ENCODE peak calls at places on chromosomes 4 and X, in ten cellular contexts. One of them, this sample, is unnamed.

GRCh38 chr4:170011921-170012628 is 14.1 kb downstream of the MFAP3L start:
- DNase-seq in CD8-positive, alpha-beta memory T cell: no peak
- DNase-seq in HCT116: no peak
- DNase-seq in left ventricle myocardium inferior: no peak
- DNase-seq in astrocyte: no peak
- DNase-seq in CD8-positive, alpha-beta T cell: no peak
- DNase-seq in pancreas: no peak
- DNase-seq in A549: no peak
- DNase-seq in tibial nerve: no peak
- DNase-seq in lung: no peak
- DNase-seq in this sample: no peak

GRCh38 chr4:108965031-108965430 is 202.2 kb upstream of the ETNPPL start:
- DNase-seq in CD8-positive, alpha-beta memory T cell: no peak
- DNase-seq in HCT116: no peak
- DNase-seq in left ventricle myocardium inferior: no peak
- DNase-seq in astrocyte: peak; percentile 14
- DNase-seq in CD8-positive, alpha-beta T cell: no peak
- DNase-seq in pancreas: no peak
- DNase-seq in A549: no peak
- DNase-seq in tibial nerve: no peak
- DNase-seq in lung: no peak
- DNase-seq in this sample: no peak

GRCh38 chrX:49276671-49277519 is 7.3 kb downstream of the PPP1R3F start:
- DNase-seq in CD8-positive, alpha-beta memory T cell: no peak
- DNase-seq in HCT116: no peak
- DNase-seq in left ventricle myocardium inferior: no peak
- DNase-seq in astrocyte: no peak
- DNase-seq in CD8-positive, alpha-beta T cell: no peak
- DNase-seq in pancreas: peak; percentile 49
- DNase-seq in A549: no peak
- DNase-seq in tibial nerve: no peak
- DNase-seq in lung: no peak
- DNase-seq in this sample: no peak

GRCh38 chr4:58953575-58953974 is 1843.4 kb upstream of the IGFBP7 start:
- DNase-seq in CD8-positive, alpha-beta memory T cell: no peak
- DNase-seq in HCT116: no peak
- DNase-seq in left ventricle myocardium inferior: no peak
- DNase-seq in astrocyte: no peak
- DNase-seq in CD8-positive, alpha-beta T cell: no peak
- DNase-seq in pancreas: no peak
- DNase-seq in A549: no peak
- DNase-seq in tibial nerve: no peak
- DNase-seq in lung: no peak
- DNase-seq in this sample: no peak

GRCh38 chr4:7756561-7757355 is 182.9 kb downstream of the AFAP1 start:
- DNase-seq in CD8-positive, alpha-beta memory T cell: no peak
- DNase-seq in HCT116: no peak
- DNase-seq in left ventricle myocardium inferior: no peak
- DNase-seq in astrocyte: no peak
- DNase-seq in CD8-positive, alpha-beta T cell: no peak
- DNase-seq in pancreas: no peak
- DNase-seq in A549: no peak
- DNase-seq in tibial nerve: no peak
- DNase-seq in lung: no peak
- DNase-seq in this sample: no peak

GRCh38 chrX:111100191-111100590 is 4.2 kb downstream of the PAK3 start:
- DNase-seq in CD8-positive, alpha-beta memory T cell: peak; percentile 24
- DNase-seq in HCT116: peak; percentile 10
- DNase-seq in left ventricle myocardium inferior: no peak
- DNase-seq in astrocyte: no peak
- DNase-seq in CD8-positive, alpha-beta T cell: no peak
- DNase-seq in pancreas: peak; percentile 42
- DNase-seq in A549: peak; percentile 43
- DNase-seq in tibial nerve: no peak
- DNase-seq in lung: no peak
- DNase-seq in this sample: no peak

GRCh38 chrX:43958529-43958928 is 14.7 kb downstream of the NDP start:
- DNase-seq in CD8-positive, alpha-beta memory T cell: peak; percentile 43
- DNase-seq in HCT116: peak; percentile 81
- DNase-seq in left ventricle myocardium inferior: no peak
- DNase-seq in astrocyte: peak; percentile 74
- DNase-seq in CD8-positive, alpha-beta T cell: no peak
- DNase-seq in pancreas: peak; percentile 41
- DNase-seq in A549: peak; percentile 85
- DNase-seq in tibial nerve: no peak
- DNase-seq in lung: no peak
- DNase-seq in this sample: no peak

GRCh38 chr4:93466440-93466839 is 362.1 kb upstream of the ATOH1 start:
- DNase-seq in CD8-positive, alpha-beta memory T cell: no peak
- DNase-seq in HCT116: no peak
- DNase-seq in left ventricle myocardium inferior: no peak
- DNase-seq in astrocyte: no peak
- DNase-seq in CD8-positive, alpha-beta T cell: no peak
- DNase-seq in pancreas: no peak
- DNase-seq in A549: no peak
- DNase-seq in tibial nerve: no peak
- DNase-seq in lung: no peak
- DNase-seq in this sample: no peak

GRCh38 chrX:119015407-119016242 is 41.2 kb downstream of the LONRF3 start:
- DNase-seq in CD8-positive, alpha-beta memory T cell: no peak
- DNase-seq in HCT116: peak; percentile 35
- DNase-seq in left ventricle myocardium inferior: peak; percentile 49
- DNase-seq in astrocyte: peak; percentile 77
- DNase-seq in CD8-positive, alpha-beta T cell: no peak
- DNase-seq in pancreas: peak; percentile 43
- DNase-seq in A549: peak; percentile 81
- DNase-seq in tibial nerve: no peak
- DNase-seq in lung: peak; percentile 41
- DNase-seq in this sample: peak; percentile 81

GRCh38 chrX:538311-538710 is 92.3 kb upstream of the SHOX start:
- DNase-seq in CD8-positive, alpha-beta memory T cell: no peak
- DNase-seq in HCT116: peak; percentile 29
- DNase-seq in left ventricle myocardium inferior: no peak
- DNase-seq in astrocyte: no peak
- DNase-seq in CD8-positive, alpha-beta T cell: no peak
- DNase-seq in pancreas: no peak
- DNase-seq in A549: no peak
- DNase-seq in tibial nerve: no peak
- DNase-seq in lung: no peak
- DNase-seq in this sample: no peak

GRCh38 chrX:134604701-134605271 is 53.5 kb downstream of the PLAC1 start:
- DNase-seq in CD8-positive, alpha-beta memory T cell: no peak
- DNase-seq in HCT116: peak; percentile 43
- DNase-seq in left ventricle myocardium inferior: peak; percentile 14
- DNase-seq in astrocyte: no peak
- DNase-seq in CD8-positive, alpha-beta T cell: no peak
- DNase-seq in pancreas: peak; percentile 42
- DNase-seq in A549: peak; percentile 54
- DNase-seq in tibial nerve: no peak
- DNase-seq in lung: peak; percentile 61
- DNase-seq in this sample: no peak

GRCh38 chr4:98338761-98339438 is 77.7 kb downstream of the RAP1GDS1 start:
- DNase-seq in CD8-positive, alpha-beta memory T cell: no peak
- DNase-seq in HCT116: no peak
- DNase-seq in left ventricle myocardium inferior: no peak
- DNase-seq in astrocyte: no peak
- DNase-seq in CD8-positive, alpha-beta T cell: no peak
- DNase-seq in pancreas: no peak
- DNase-seq in A549: no peak
- DNase-seq in tibial nerve: no peak
- DNase-seq in lung: no peak
- DNase-seq in this sample: no peak

GRCh38 chr4:145498430-145498829 is 16.8 kb downstream of the SMAD1 start:
- DNase-seq in CD8-positive, alpha-beta memory T cell: no peak
- DNase-seq in HCT116: no peak
- DNase-seq in left ventricle myocardium inferior: no peak
- DNase-seq in astrocyte: no peak
- DNase-seq in CD8-positive, alpha-beta T cell: no peak
- DNase-seq in pancreas: no peak
- DNase-seq in A549: no peak
- DNase-seq in tibial nerve: no peak
- DNase-seq in lung: no peak
- DNase-seq in this sample: no peak
- H3K4me1 ChIP-seq in CD8-positive, alpha-beta memory T cell: no peaks in the 10 kb centered on the region
- H3K4me1 ChIP-seq in HCT116: no peaks in the 10 kb centered on the region
- H3K4me1 ChIP-seq in left ventricle myocardium inferior: peaks cover 63% of the 10 kb centered on the region
- H3K4me1 ChIP-seq in astrocyte: no peaks in the 10 kb centered on the region
- H3K4me1 ChIP-seq in CD8-positive, alpha-beta T cell: no peaks in the 10 kb centered on the region
- H3K4me1 ChIP-seq in pancreas: peaks cover 7% of the 10 kb centered on the region
- H3K4me1 ChIP-seq in A549: no peaks in the 10 kb centered on the region
- H3K4me1 ChIP-seq in tibial nerve: no peaks in the 10 kb centered on the region
- H3K4me1 ChIP-seq in lung: peaks cover 3% of the 10 kb centered on the region
- H3K4me1 ChIP-seq in this sample: no peaks in the 10 kb centered on the region

DNA sequence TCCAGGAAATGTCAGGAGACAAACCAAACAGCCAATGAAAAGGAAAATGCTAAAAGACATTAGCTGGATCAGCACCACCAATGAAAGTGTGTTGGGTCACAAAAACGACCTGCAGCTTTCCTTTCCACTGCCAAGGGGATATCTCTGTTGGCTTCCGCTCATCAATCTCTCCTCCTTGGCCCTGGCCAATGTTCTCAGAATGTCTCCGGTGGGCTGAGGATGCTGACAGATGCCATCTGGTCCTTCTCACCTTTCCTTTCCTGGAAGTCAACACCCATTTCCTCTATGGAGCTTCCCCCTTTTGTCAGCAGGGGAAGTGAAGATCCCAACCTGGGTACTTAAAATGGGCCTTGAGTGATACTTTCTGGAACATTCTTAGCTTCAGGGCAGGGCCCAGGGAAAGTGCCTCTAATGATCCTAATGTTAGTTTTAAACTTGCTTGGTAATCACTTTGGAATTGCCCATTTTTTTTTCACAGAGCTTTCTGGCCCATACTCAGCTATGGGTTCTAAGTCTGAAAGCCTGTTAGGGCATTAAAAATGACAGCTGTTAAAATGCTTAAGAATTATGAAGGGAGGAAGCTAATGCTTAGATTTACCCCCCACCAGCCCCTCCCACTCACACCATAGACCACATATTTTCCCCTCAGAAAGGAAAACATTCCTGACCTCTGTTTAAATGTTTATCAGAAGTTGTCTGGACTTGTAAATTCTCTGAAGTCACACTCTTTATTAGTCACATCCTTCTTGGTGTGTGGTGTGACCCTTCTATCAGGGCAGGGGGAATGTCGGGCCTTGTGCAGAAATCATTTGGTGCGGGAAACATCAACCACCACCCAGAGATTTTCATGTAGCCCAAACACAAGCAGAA is 29.2 kb downstream of the IGFBP7 start:
- DNase-seq in CD8-positive, alpha-beta memory T cell: no peak
- DNase-seq in HCT116: no peak
- DNase-seq in left ventricle myocardium inferior: no peak
- DNase-seq in astrocyte: peak; percentile 100
- DNase-seq in CD8-positive, alpha-beta T cell: no peak
- DNase-seq in pancreas: no peak
- DNase-seq in A549: peak; percentile 84
- DNase-seq in tibial nerve: no peak
- DNase-seq in lung: no peak
- DNase-seq in this sample: peak; percentile 76
- H3K4me1 ChIP-seq in CD8-positive, alpha-beta memory T cell: no peaks in the 10 kb centered on the region
- H3K4me1 ChIP-seq in HCT116: peaks cover 36% of the 10 kb centered on the region
- H3K4me1 ChIP-seq in left ventricle myocardium inferior: peaks cover 91% of the 10 kb centered on the region
- H3K4me1 ChIP-seq in astrocyte: peaks cover 62% of the 10 kb centered on the region
- H3K4me1 ChIP-seq in CD8-positive, alpha-beta T cell: no peaks in the 10 kb centered on the region
- H3K4me1 ChIP-seq in pancreas: no peaks in the 10 kb centered on the region
- H3K4me1 ChIP-seq in A549: peaks cover 84% of the 10 kb centered on the region
- H3K4me1 ChIP-seq in tibial nerve: peaks cover 25% of the 10 kb centered on the region
- H3K4me1 ChIP-seq in lung: peaks cover 15% of the 10 kb centered on the region
- H3K4me1 ChIP-seq in this sample: peaks cover 16% of the 10 kb centered on the region

GRCh38 chr4:167868163-167868562 is 224.2 kb upstream of the ANXA10 start:
- DNase-seq in CD8-positive, alpha-beta memory T cell: no peak
- DNase-seq in HCT116: no peak
- DNase-seq in left ventricle myocardium inferior: no peak
- DNase-seq in astrocyte: peak; percentile 6
- DNase-seq in CD8-positive, alpha-beta T cell: no peak
- DNase-seq in pancreas: no peak
- DNase-seq in A549: no peak
- DNase-seq in tibial nerve: no peak
- DNase-seq in lung: no peak
- DNase-seq in this sample: no peak

GRCh38 chr4:167867191-167867590 is 225.1 kb upstream of the ANXA10 start:
- DNase-seq in CD8-positive, alpha-beta memory T cell: no peak
- DNase-seq in HCT116: no peak
- DNase-seq in left ventricle myocardium inferior: no peak
- DNase-seq in astrocyte: no peak
- DNase-seq in CD8-positive, alpha-beta T cell: no peak
- DNase-seq in pancreas: no peak
- DNase-seq in A549: no peak
- DNase-seq in tibial nerve: no peak
- DNase-seq in lung: no peak
- DNase-seq in this sample: no peak
- H3K4me1 ChIP-seq in CD8-positive, alpha-beta memory T cell: no peaks in the 10 kb centered on the region
- H3K4me1 ChIP-seq in HCT116: no peaks in the 10 kb centered on the region
- H3K4me1 ChIP-seq in left ventricle myocardium inferior: no peaks in the 10 kb centered on the region
- H3K4me1 ChIP-seq in astrocyte: no peaks in the 10 kb centered on the region
- H3K4me1 ChIP-seq in CD8-positive, alpha-beta T cell: no peaks in the 10 kb centered on the region
- H3K4me1 ChIP-seq in pancreas: no peaks in the 10 kb centered on the region
- H3K4me1 ChIP-seq in A549: no peaks in the 10 kb centered on the region
- H3K4me1 ChIP-seq in tibial nerve: no peaks in the 10 kb centered on the region
- H3K4me1 ChIP-seq in lung: no peaks in the 10 kb centered on the region
- H3K4me1 ChIP-seq in this sample: no peaks in the 10 kb centered on the region

DNA sequence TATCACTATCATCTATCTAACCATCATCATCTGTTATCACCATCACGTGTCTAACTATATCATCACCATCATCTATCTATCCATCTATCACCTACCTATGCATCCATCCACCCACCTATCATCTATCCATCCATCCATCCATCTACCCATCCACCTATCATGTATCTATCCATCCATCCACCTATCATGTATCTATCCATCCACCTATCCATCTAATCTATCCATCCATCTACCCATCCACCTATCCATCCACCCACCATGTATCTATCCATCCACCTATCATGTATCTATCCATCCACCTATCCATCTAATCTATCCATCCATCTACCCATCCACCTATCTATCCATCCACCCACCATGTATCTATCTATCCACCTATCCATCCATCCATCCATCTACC is 316.7 kb downstream of the DHRSX start:
- DNase-seq in CD8-positive, alpha-beta memory T cell: no peak
- DNase-seq in HCT116: no peak
- DNase-seq in left ventricle myocardium inferior: no peak
- DNase-seq in astrocyte: no peak
- DNase-seq in CD8-positive, alpha-beta T cell: no peak
- DNase-seq in pancreas: no peak
- DNase-seq in A549: no peak
- DNase-seq in tibial nerve: no peak
- DNase-seq in lung: no peak
- DNase-seq in this sample: no peak
- H3K4me1 ChIP-seq in CD8-positive, alpha-beta memory T cell: no peaks in the 10 kb centered on the region
- H3K4me1 ChIP-seq in HCT116: peaks cover 37% of the 10 kb centered on the region
- H3K4me1 ChIP-seq in left ventricle myocardium inferior: no peaks in the 10 kb centered on the region
- H3K4me1 ChIP-seq in astrocyte: peaks cover 8% of the 10 kb centered on the region
- H3K4me1 ChIP-seq in CD8-positive, alpha-beta T cell: no peaks in the 10 kb centered on the region
- H3K4me1 ChIP-seq in pancreas: no peaks in the 10 kb centered on the region
- H3K4me1 ChIP-seq in A549: peaks cover 40% of the 10 kb centered on the region
- H3K4me1 ChIP-seq in tibial nerve: no peaks in the 10 kb centered on the region
- H3K4me1 ChIP-seq in lung: no peaks in the 10 kb centered on the region
- H3K4me1 ChIP-seq in this sample: no peaks in the 10 kb centered on the region